ENCODE peak calls at places on chromosome 11, in ten cellular contexts. D is IMR-90, P is progenitor cell of endocrine pancreas, V is H9, Y is right lobe of liver, R is heart right ventricle, K is lung, E is HCT116, L is colonic mucosa, J is Calu3. S is an unnamed sample.

GRCh38 chr11:65383778-65384177 is 1.3 kb upstream of the SLC25A45 start:
- DNase-seq in D (no peak), P (no peak), V (no peak), Y (no peak), R (no peak), K (no peak), E (no peak), L (no peak), J (no peak), S (no peak)

GRCh38 chr11:103807806-103808205 is 228.6 kb upstream of the DDI1 start:
- DNase-seq in D (peak), P (no peak), V (no peak), Y (no peak), R (no peak), K (no peak), E (no peak), L (no peak), J (no peak), S (no peak)

GRCh38 chr11:66956689-66957290 is 1.4 kb downstream of the PC start:
- DNase-seq in D (peak), P (no peak), V (peak), Y (peak), R (no peak), K (no peak), E (no peak), L (no peak), J (peak), S (no peak)

GRCh38 chr11:77174559-77174958 is 46.5 kb downstream of the MYO7A start:
- DNase-seq in D (no peak), P (no peak), V (no peak), Y (peak), R (peak), K (no peak), E (no peak), L (no peak), J (no peak), S (no peak)

GRCh38 chr11:64854534-64855502 is 10.4 kb upstream of the CDC42BPG start:
- DNase-seq in D (peak), P (no peak), V (no peak), Y (no peak), R (peak), K (peak), E (peak), L (peak), J (peak), S (no peak)

GRCh38 chr11:78220218-78221157 is 31.8 kb downstream of the USP35 start:
- DNase-seq in D (no peak), P (no peak), V (peak), Y (peak), R (no peak), K (no peak), E (no peak), L (peak), J (no peak), S (no peak)

GRCh38 chr11:803770-804598 is 1.0 kb downstream of the PIDD1 start:
- DNase-seq in D (no peak), P (no peak), V (no peak), Y (no peak), R (peak), K (no peak), E (no peak), L (no peak), J (no peak), S (no peak)

GRCh38 chr11:134978388-134979088 is 566.5 kb upstream of the B3GAT1 start:
- DNase-seq in D (no peak), P (no peak), V (peak), Y (no peak), R (no peak), K (no peak), E (no peak), L (no peak), J (no peak), S (no peak)

GRCh38 chr11:62777389-62777788 is 6.2 kb downstream of the TAF6L start:
- DNase-seq in D (no peak), P (no peak), V (no peak), Y (no peak), R (no peak), K (no peak), E (no peak), L (no peak), J (no peak), S (no peak)

GRCh38 chr11:72676874-72677341 is 2.7 kb upstream of the PDE2A start:
- DNase-seq in D (peak), P (peak), V (peak), Y (peak), R (peak), K (peak), E (no peak), L (peak), J (peak), S (no peak)

GRCh38 chr11:77412814-77413213 is 61.1 kb downstream of the PAK1 start:
- DNase-seq in D (no peak), P (no peak), V (no peak), Y (no peak), R (no peak), K (no peak), E (no peak), L (no peak), J (no peak), S (no peak)

GRCh38 chr11:1938343-1939005 is 8.7 kb upstream of the MRPL23 start:
- DNase-seq in D (no peak), P (peak), V (no peak), Y (peak), R (peak), K (no peak), E (no peak), L (no peak), J (no peak), S (no peak)

GRCh38 chr11:65442952-65443351 is 20.4 kb downstream of the NEAT1 start:
- DNase-seq in D (peak), P (no peak), V (no peak), Y (peak), R (no peak), K (no peak), E (no peak), L (no peak), J (no peak), S (no peak)

GRCh38 chr11:134951305-134951700 is 539.3 kb upstream of the B3GAT1 start:
- DNase-seq in D (peak), P (no peak), V (no peak), Y (no peak), R (no peak), K (no peak), E (no peak), L (no peak), J (no peak), S (no peak)

GRCh38 chr11:608751-609354 is 6.9 kb downstream of the IRF7 start:
- DNase-seq in D (no peak), P (no peak), V (no peak), Y (peak), R (peak), K (no peak), E (no peak), L (no peak), J (no peak), S (no peak)

GRCh38 chr11:126570489-126570888 is 215.0 kb downstream of the ST3GAL4 start:
- DNase-seq in D (no peak), P (no peak), V (no peak), Y (no peak), R (no peak), K (no peak), E (no peak), L (no peak), J (no peak), S (no peak)

GRCh38 chr11:1861435-1862411 is 8.8 kb downstream of the LSP1 start:
- DNase-seq in D (no peak), P (no peak), V (no peak), Y (no peak), R (no peak), K (no peak), E (no peak), L (no peak), J (no peak), S (no peak)

GRCh38 chr11:46920709-46921108 is 2.4 kb upstream of the LRP4 start:
- DNase-seq in D (peak), P (no peak), V (no peak), Y (no peak), R (no peak), K (no peak), E (no peak), L (no peak), J (no peak), S (no peak)

GRCh38 chr11:65781152-65781961 is 581 bp upstream of the AP5B1 start:
- DNase-seq in D (no peak), P (peak), V (peak), Y (peak), R (no peak), K (no peak), E (no peak), L (peak), J (peak), S (no peak)

GRCh38 chr11:14342906-14343305 is 16.1 kb downstream of the RRAS2 start:
- DNase-seq in D (peak), P (no peak), V (no peak), Y (no peak), R (no peak), K (no peak), E (no peak), L (no peak), J (no peak), S (no peak)

GRCh38 chr11:70066628-70067027 is 11.5 kb upstream of the ANO1 start:
- DNase-seq in D (no peak), P (no peak), V (peak), Y (peak), R (no peak), K (no peak), E (no peak), L (peak), J (no peak), S (no peak)

GRCh38 chr11:15836801-15837200 is 519.5 kb downstream of the SOX6 start:
- DNase-seq in D (no peak), P (no peak), V (no peak), Y (no peak), R (no peak), K (no peak), E (no peak), L (no peak), J (no peak), S (no peak)

GRCh38 chr11:28505216-28505615 is 397.0 kb downstream of the METTL15 start:
- DNase-seq in D (no peak), P (no peak), V (no peak), Y (no peak), R (no peak), K (no peak), E (no peak), L (no peak), J (no peak), S (peak)

GRCh38 chr11:43907028-43907966 is 26.7 kb downstream of the ALKBH3 start:
- DNase-seq in D (no peak), P (no peak), V (no peak), Y (no peak), R (no peak), K (no peak), E (no peak), L (no peak), J (no peak), S (no peak)

GRCh38 chr11:70572974-70573260 is 174.6 kb downstream of the CTTN start:
- DNase-seq in D (no peak), P (no peak), V (no peak), Y (no peak), R (no peak), K (no peak), E (no peak), L (no peak), J (no peak), S (no peak)

GRCh38 chr11:123904932-123905331 is 3.0 kb downstream of the OR8D4 start:
- DNase-seq in D (no peak), P (no peak), V (no peak), Y (no peak), R (no peak), K (no peak), E (no peak), L (no peak), J (no peak), S (no peak)

GRCh38 chr11:102864724-102865123 is 10.1 kb downstream of the MMP12 start:
- DNase-seq in D (no peak), P (no peak), V (no peak), Y (no peak), R (no peak), K (no peak), E (no peak), L (no peak), J (no peak), S (no peak)

GRCh38 chr11:61684870-61685610 is 4.8 kb downstream of the DAGLA start:
- DNase-seq in D (peak), P (no peak), V (no peak), Y (no peak), R (no peak), K (no peak), E (no peak), L (no peak), J (no peak), S (no peak)

DNA sequence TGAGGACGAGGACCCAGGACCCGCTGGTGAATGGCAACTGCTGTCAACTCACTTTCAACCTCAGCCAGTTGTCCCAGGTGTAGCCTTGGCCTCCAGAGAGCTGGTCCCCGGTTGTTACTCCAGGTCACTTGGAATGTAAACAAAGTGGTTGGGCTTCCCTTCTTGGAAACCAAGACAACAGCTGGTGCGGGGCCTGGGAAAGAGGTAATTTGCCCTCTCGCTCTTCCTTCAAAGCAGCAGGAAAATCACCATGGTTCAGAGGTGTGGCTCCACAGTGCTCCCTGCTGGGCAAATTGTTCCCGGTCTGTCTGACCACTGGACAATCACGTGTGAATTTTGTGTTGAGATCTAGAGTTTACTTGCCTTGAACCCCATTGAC is 15.0 kb downstream of the SLC1A2 start:
- DNase-seq in D (peak), P (peak), V (peak), Y (no peak), R (peak), K (peak), E (no peak), L (peak), J (peak), S (no peak)
- TF ChIP-seq CTCF in D (peak), P (peak), V (peak), Y (peak), R (peak), K (peak), E (peak), L (peak), J (peak), S (peak)

DNA sequence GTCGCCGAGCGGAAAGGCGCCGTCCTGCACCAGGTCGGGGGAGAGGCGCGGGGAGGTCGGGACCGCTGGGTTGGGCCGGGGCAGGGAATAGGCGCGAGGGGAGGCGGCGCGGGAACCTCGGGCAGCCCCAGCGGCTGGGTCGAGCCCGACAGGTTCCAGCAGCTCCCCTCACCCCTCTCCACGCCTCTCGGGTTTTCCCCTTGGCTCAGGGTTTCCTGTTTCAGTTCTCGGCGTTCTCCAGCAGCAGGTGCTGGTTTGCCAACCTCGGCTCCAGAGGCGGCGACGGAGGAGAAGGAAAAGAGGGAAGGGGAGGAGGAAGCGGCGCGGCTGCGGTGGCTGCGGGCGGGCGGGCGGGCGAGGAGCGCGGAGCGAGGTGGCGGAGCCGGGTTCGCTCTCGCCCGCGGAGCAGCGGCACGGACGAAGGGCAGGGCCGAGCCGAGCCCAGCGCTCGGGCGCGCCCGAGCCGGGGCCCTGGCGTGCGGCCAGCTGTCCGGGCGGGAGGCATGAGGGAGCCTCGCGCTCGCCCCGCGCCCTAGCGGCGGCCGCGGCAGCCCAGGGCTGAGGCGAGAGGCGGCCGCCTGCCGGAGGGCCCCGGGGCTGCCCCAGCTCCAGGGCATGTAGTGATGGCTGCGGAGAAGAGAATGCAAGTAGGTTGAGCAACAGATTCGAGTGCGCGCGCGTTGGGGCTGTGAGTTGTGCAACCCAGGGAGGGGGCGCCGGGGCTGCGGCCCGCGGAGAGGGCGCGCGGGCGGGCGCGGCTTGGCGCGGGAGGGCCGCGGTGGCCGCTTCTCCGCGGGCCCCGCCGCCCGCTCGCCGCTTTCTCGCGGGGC is at the start of gene ZC3H12C:
- DNase-seq in D (peak), P (peak), V (peak), Y (peak), R (peak), K (peak), E (peak), L (peak), J (peak), S (peak)
- TF ChIP-seq CTCF in D (peak), P (peak), V (peak), Y (peak), R (peak), K (no peak), E (no peak), L (no peak), J (peak), S (peak)

GRCh38 chr11:13114566-13115465 is 105.7 kb downstream of the RASSF10 start:
- DNase-seq in D (no peak), P (peak), V (peak), Y (no peak), R (no peak), K (no peak), E (no peak), L (no peak), J (peak), S (no peak)
- TF ChIP-seq CTCF in D (no peak), P (peak), V (peak), Y (no peak), R (peak), K (no peak), E (peak), L (no peak), J (no peak), S (peak)

GRCh38 chr11:73680687-73681086 is 34.3 kb downstream of the PLEKHB1 start:
- DNase-seq in D (peak), P (no peak), V (no peak), Y (no peak), R (no peak), K (no peak), E (no peak), L (no peak), J (no peak), S (peak)
- TF ChIP-seq CTCF in D (no peak), P (no peak), V (no peak), Y (no peak), R (no peak), K (no peak), E (no peak), L (no peak), J (no peak), S (no peak)

GRCh38 chr11:119412072-119412471 is 10.9 kb downstream of the THY1 start:
- DNase-seq in D (no peak), P (no peak), V (no peak), Y (no peak), R (no peak), K (no peak), E (no peak), L (no peak), J (no peak), S (no peak)
- TF ChIP-seq CTCF in D (no peak), P (no peak), V (no peak), Y (no peak), R (no peak), K (no peak), E (no peak), L (no peak), J (no peak), S (no peak)

DNA sequence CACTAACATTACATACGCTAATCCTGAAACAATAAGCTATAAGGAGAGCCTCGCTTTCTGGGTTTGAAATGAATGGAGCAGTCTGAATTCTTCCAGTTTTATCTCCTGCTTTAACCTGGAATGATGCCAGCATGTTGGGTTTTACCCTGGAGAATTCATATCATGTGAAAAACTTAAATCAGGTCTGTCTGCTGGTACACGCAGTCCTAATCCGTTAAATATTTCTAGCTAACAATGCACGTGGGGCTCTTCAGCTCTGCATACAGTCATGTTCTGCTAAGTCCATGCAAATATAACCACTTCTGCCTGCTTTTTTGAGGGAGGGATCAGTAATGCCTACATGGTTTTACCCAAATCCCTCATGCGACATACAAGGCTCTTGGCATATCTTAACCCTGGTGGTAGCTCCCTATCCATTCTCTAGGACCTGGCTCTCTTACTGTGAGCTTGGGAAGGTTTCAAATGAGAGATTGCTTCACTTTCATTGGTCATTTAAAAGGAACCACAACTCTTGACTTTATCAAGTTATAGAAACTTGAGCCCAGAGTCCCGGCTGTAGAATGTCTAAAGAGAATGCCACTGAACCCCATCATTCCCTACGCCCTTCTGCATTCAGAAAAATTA is 92.6 kb downstream of the COMMD9 start:
- DNase-seq in D (peak), P (no peak), V (no peak), Y (no peak), R (no peak), K (no peak), E (no peak), L (no peak), J (no peak), S (no peak)
- TF ChIP-seq CTCF in D (no peak), P (no peak), V (no peak), Y (no peak), R (no peak), K (no peak), E (no peak), L (no peak), J (no peak), S (no peak)

S was measured in LNCaP clone FGC.